ENCODE peak calls at places on chromosome 16, in ten cellular contexts. O is CD4-positive, CD25-positive, alpha-beta regulatory T cell; Z is CD8-positive, alpha-beta T cell; X is left lung; T is PC-3; V is upper lobe of right lung; G is heart left ventricle; U is gastrocnemius medialis; B is heart right ventricle; K is psoas muscle. E is an unnamed sample.
A peak's percentile ranks its signal among the peaks of the same experiment; 100 is the strongest.

GRCh38 chr16:89346869-89347268 is 129.4 kb downstream of the ZNF778 start:
- ATAC-seq in O (no peak), Z (no peak), X (no peak), T (no peak), V (peak; percentile 69), G (no peak), U (no peak), B (no peak), K (no peak), E (no peak)

GRCh38 chr16:73122604-73123386 is 74.9 kb upstream of the ZFHX3 start:
- ATAC-seq in O (no peak), Z (peak; percentile 34), X (peak; percentile 50), T (no peak), V (peak; percentile 52), G (peak; percentile 71), U (no peak), B (peak; percentile 89), K (no peak), E (no peak)

GRCh38 chr16:79537584-79537983 is 63.0 kb downstream of the MAF start:
- ATAC-seq in O (no peak), Z (no peak), X (no peak), T (no peak), V (no peak), G (no peak), U (no peak), B (no peak), K (no peak), E (no peak)

GRCh38 chr16:73840710-73841109 is 455.9 kb upstream of the PSMD7 start:
- ATAC-seq in O (no peak), Z (no peak), X (no peak), T (no peak), V (no peak), G (no peak), U (no peak), B (no peak), K (no peak), E (no peak)

GRCh38 chr16:11833951-11834695 is 17.2 kb downstream of the RSL1D1 start:
- ATAC-seq in O (no peak), Z (no peak), X (peak; percentile 59), T (no peak), V (peak; percentile 73), G (no peak), U (peak; percentile 97), B (no peak), K (peak; percentile 92), E (no peak)

GRCh38 chr16:49786926-49787557 is 68.9 kb downstream of the ZNF423 start:
- ATAC-seq in O (no peak), Z (no peak), X (no peak), T (no peak), V (no peak), G (no peak), U (no peak), B (no peak), K (no peak), E (no peak)

GRCh38 chr16:48526058-48526957 is 83.7 kb downstream of the N4BP1 start:
- ATAC-seq in O (peak; percentile 54), Z (peak; percentile 34), X (peak; percentile 81), T (peak; percentile 95), V (peak; percentile 57), G (no peak), U (no peak), B (no peak), K (peak; percentile 41), E (no peak)

GRCh38 chr16:77592021-77592420 is 130.3 kb upstream of the NUDT7 start:
- ATAC-seq in O (no peak), Z (no peak), X (no peak), T (no peak), V (no peak), G (no peak), U (no peak), B (no peak), K (no peak), E (no peak)

GRCh38 chr16:81715358-81716196 is 63.5 kb upstream of the PLCG2 start:
- ATAC-seq in O (peak; percentile 72), Z (peak; percentile 61), X (no peak), T (no peak), V (no peak), G (no peak), U (no peak), B (no peak), K (no peak), E (no peak)

GRCh38 chr16:31110106-31111034 is 2.2 kb downstream of the BCKDK start:
- ATAC-seq in O (no peak), Z (no peak), X (no peak), T (no peak), V (no peak), G (no peak), U (no peak), B (no peak), K (peak; percentile 15), E (no peak)

GRCh38 chr16:72924918-72925630 is 122.9 kb downstream of the ZFHX3 start:
- ATAC-seq in O (no peak), Z (no peak), X (no peak), T (no peak), V (peak; percentile 59), G (no peak), U (no peak), B (no peak), K (no peak), E (no peak)

GRCh38 chr16:28110074-28110473 is 46.6 kb upstream of the GSG1L start:
- ATAC-seq in O (no peak), Z (no peak), X (peak; percentile 32), T (no peak), V (peak; percentile 49), G (peak; percentile 25), U (no peak), B (peak; percentile 11), K (peak; percentile 28), E (no peak)
- H3K36me3 ChIP-seq in O (peaks cover 95% of the 10 kb centered on the region), Z (peaks cover 71% of the 10 kb centered on the region), X (peaks cover 96% of the 10 kb centered on the region), T (peaks cover 45% of the 10 kb centered on the region), V (peaks cover 97% of the 10 kb centered on the region), G (peaks cover 89% of the 10 kb centered on the region), U (peaks cover 80% of the 10 kb centered on the region), B (peaks cover 5% of the 10 kb centered on the region), K (peaks cover 6% of the 10 kb centered on the region), E (peaks cover 98% of the 10 kb centered on the region)

GRCh38 chr16:86881118-86881510 is 302.8 kb downstream of the FOXL1 start:
- ATAC-seq in O (no peak), Z (no peak), X (no peak), T (no peak), V (no peak), G (no peak), U (no peak), B (no peak), K (no peak), E (no peak)
- H3K4me3 ChIP-seq in O (no peak overlapping the region), Z (no peak overlapping the region), X (no peak overlapping the region), T (no peak overlapping the region), V (no peak overlapping the region), G (no peak overlapping the region), U (no peak overlapping the region), B (no peak overlapping the region), K (no peak overlapping the region), E (no peak overlapping the region)

DNA sequence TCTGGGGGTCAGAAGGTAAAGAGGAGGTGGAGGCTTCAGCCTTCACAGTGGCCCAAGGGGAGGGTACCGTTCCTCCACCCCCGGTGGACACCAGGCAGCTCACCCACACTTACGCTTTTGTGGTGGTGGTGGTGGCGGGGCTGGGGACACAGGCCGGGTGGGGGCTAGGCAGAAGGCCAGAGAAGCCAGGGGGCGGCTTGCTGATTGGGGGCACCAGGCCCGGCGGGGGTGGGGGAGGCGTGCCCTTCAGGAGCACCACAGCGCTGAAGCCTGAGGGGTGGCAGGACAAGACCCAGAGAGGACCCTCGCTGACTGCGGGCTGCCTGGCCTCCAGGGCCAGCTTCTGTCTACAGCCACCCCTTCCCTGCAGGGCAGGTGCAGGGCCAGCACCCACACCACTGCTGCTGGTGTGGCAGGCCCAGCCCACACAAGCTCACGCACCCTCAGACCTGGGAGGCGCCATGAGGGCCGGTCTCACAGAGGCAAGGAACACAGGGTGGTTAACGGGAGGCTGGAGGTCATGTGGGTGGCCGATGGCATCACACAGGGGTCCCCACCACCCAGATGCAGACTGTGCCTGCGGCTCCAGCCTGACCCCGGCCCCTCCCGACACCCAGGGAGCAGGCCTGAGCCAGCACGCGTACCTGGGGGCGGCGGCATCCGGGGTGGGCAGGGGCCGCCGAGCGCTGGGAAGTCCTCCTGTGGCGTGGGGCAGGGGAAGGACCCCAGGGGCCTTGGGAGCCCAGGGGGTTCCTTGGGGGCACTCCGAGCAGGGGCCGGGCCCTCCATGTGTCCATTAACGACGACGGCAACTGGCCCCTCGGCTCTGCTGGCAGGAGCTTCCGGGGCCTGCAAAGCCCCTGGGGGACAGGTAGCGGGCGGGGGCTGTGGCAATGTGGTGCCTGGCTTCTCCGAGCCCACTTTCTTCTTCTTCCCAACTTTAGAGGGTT is 9.4 kb downstream of the SYNGR3 start:
- ATAC-seq in O (no peak), Z (no peak), X (no peak), T (no peak), V (no peak), G (no peak), U (no peak), B (no peak), K (no peak), E (no peak)
- H3K36me3 ChIP-seq in O (peaks cover 23% of the 10 kb centered on the region), Z (peaks cover 27% of the 10 kb centered on the region), X (peaks cover 67% of the 10 kb centered on the region), T (peaks cover 3% of the 10 kb centered on the region), V (peaks cover 70% of the 10 kb centered on the region), G (peaks cover 72% of the 10 kb centered on the region), U (peaks cover 54% of the 10 kb centered on the region), B (peaks cover 33% of the 10 kb centered on the region), K (peaks cover 8% of the 10 kb centered on the region), E (peaks cover 72% of the 10 kb centered on the region)

GRCh38 chr16:85357924-85358505 is 245.7 kb upstream of the CIBAR2 start:
- ATAC-seq in O (no peak), Z (no peak), X (no peak), T (no peak), V (no peak), G (no peak), U (no peak), B (no peak), K (no peak), E (no peak)

GRCh38 chr16:85360323-85361277 is 248.3 kb upstream of the CIBAR2 start:
- ATAC-seq in O (peak; percentile 24), Z (peak; percentile 81), X (peak; percentile 24), T (no peak), V (peak; percentile 44), G (no peak), U (peak; percentile 85), B (no peak), K (peak; percentile 89), E (no peak)

GRCh38 chr16:85357323-85357722 is 245.1 kb upstream of the CIBAR2 start:
- ATAC-seq in O (no peak), Z (no peak), X (no peak), T (no peak), V (no peak), G (no peak), U (no peak), B (no peak), K (no peak), E (no peak)

GRCh38 chr16:85358704-85359146 is 246.5 kb upstream of the CIBAR2 start:
- ATAC-seq in O (no peak), Z (no peak), X (no peak), T (no peak), V (no peak), G (no peak), U (no peak), B (no peak), K (no peak), E (no peak)

DNA sequence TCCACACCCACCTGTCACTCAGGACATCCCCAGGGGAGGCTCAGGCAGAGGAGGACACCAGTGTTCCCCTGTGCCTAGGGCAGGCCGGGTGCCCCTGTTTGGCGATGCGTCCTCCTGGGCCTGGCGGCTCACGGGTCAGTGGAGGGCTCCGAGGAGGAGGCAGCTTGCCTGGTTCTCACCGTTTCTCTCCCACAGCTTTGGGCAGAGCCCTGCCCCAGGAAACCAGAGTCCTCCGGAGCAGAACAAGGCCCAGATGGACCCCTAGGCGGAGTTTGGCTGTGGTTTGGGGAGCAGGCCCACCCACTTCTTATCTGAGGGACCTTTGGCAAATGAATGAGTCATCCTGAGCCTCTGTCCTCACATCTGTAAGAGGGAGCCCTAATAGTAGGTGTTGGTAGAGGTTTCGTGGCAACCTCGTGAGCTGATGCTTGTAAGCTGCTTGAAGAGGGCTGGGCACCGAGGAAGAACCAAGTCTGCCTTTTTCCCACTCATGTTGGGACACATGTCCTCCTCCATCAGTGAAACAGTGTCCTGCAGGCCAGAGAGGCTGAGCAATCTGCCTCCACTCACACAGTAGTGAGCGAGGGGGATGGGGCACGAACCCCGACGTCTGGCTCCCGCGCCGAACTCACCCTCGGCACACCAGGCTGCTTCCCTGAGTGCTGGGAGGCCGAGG is 247.0 kb upstream of the CIBAR2 start:
- ATAC-seq in O (no peak), Z (no peak), X (no peak), T (no peak), V (no peak), G (no peak), U (no peak), B (no peak), K (no peak), E (peak; percentile 23)
- H3K4me3 ChIP-seq in O (no peak overlapping the region), Z (no peak overlapping the region), X (no peak overlapping the region), T (no peak overlapping the region), V (no peak overlapping the region), G (no peak overlapping the region), U (no peak overlapping the region), B (no peak overlapping the region), K (no peak overlapping the region), E (no peak overlapping the region)

E was measured in gastroesophageal sphincter.